ENCODE peak calls at places on chromosomes 12 and 14, in four cellular contexts. One of them, this sample, is unnamed.

GRCh38 chr12:76113800-76114757 is 29.6 kb upstream of the NAP1L1 start:
- DNase-seq in sigmoid colon: no peak
- DNase-seq in GM12878: no peak
- DNase-seq in stomach: no peak
- DNase-seq in this sample: peak

GRCh38 chr14:76995279-76996035 is 33.1 kb downstream of the IRF2BPL start:
- DNase-seq in sigmoid colon: no peak
- DNase-seq in GM12878: no peak
- DNase-seq in stomach: peak
- DNase-seq in this sample: no peak

GRCh38 chr12:97763113-97763512 is 300.5 kb downstream of the RMST start:
- DNase-seq in sigmoid colon: no peak
- DNase-seq in GM12878: no peak
- DNase-seq in stomach: no peak
- DNase-seq in this sample: no peak

GRCh38 chr12:110717037-110717436 is 25.7 kb downstream of the PPP1CC start:
- DNase-seq in sigmoid colon: no peak
- DNase-seq in GM12878: no peak
- DNase-seq in stomach: no peak
- DNase-seq in this sample: no peak

GRCh38 chr14:101564819-101565698 is 3.8 kb downstream of the DIO3 start:
- DNase-seq in sigmoid colon: no peak
- DNase-seq in GM12878: no peak
- DNase-seq in stomach: no peak
- DNase-seq in this sample: no peak

GRCh38 chr14:25765909-25766308 is 716.0 kb upstream of the STXBP6 start:
- DNase-seq in sigmoid colon: no peak
- DNase-seq in GM12878: no peak
- DNase-seq in stomach: no peak
- DNase-seq in this sample: no peak

GRCh38 chr12:124667671-124668337 is 100.4 kb upstream of the NCOR2 start:
- DNase-seq in sigmoid colon: peak
- DNase-seq in GM12878: no peak
- DNase-seq in stomach: peak
- DNase-seq in this sample: no peak

GRCh38 chr12:90987101-90987500 is 17.7 kb downstream of the EPYC start:
- DNase-seq in sigmoid colon: no peak
- DNase-seq in GM12878: no peak
- DNase-seq in stomach: no peak
- DNase-seq in this sample: no peak

GRCh38 chr12:67268335-67268895 is 743 bp upstream of the CAND1 start:
- DNase-seq in sigmoid colon: peak
- DNase-seq in GM12878: no peak
- DNase-seq in stomach: peak
- DNase-seq in this sample: peak

GRCh38 chr12:124248862-124249825 is 45.7 kb upstream of the RFLNA start:
- DNase-seq in sigmoid colon: no peak
- DNase-seq in GM12878: no peak
- DNase-seq in stomach: no peak
- DNase-seq in this sample: no peak

GRCh38 chr14:94165744-94166143 is 8.4 kb upstream of the PPP4R4 start:
- DNase-seq in sigmoid colon: no peak
- DNase-seq in GM12878: no peak
- DNase-seq in stomach: no peak
- DNase-seq in this sample: no peak

GRCh38 chr12:44774815-44775411 is 101.2 kb downstream of the NELL2 start:
- DNase-seq in sigmoid colon: no peak
- DNase-seq in GM12878: no peak
- DNase-seq in stomach: peak
- DNase-seq in this sample: no peak

GRCh38 chr12:86247871-86248270 is 8.3 kb downstream of the MGAT4C start:
- DNase-seq in sigmoid colon: no peak
- DNase-seq in GM12878: no peak
- DNase-seq in stomach: no peak
- DNase-seq in this sample: no peak

GRCh38 chr12:121803861-121804416 is at the start of gene SETD1B:
- DNase-seq in sigmoid colon: peak
- DNase-seq in GM12878: no peak
- DNase-seq in stomach: peak
- DNase-seq in this sample: no peak

GRCh38 chr12:92431146-92431545 is 271.6 kb upstream of the PLEKHG7 start:
- DNase-seq in sigmoid colon: no peak
- DNase-seq in GM12878: no peak
- DNase-seq in stomach: no peak
- DNase-seq in this sample: no peak

GRCh38 chr14:95465358-95465757 is 51.1 kb downstream of the SYNE3 start:
- DNase-seq in sigmoid colon: no peak
- DNase-seq in GM12878: no peak
- DNase-seq in stomach: no peak
- DNase-seq in this sample: no peak

GRCh38 chr12:48542300-48542928 is 17.0 kb downstream of the OR8S1 start:
- DNase-seq in sigmoid colon: no peak
- DNase-seq in GM12878: no peak
- DNase-seq in stomach: peak
- DNase-seq in this sample: no peak

GRCh38 chr14:75469606-75470237 is 41.9 kb downstream of the JDP2 start:
- DNase-seq in sigmoid colon: peak
- DNase-seq in GM12878: no peak
- DNase-seq in stomach: peak
- DNase-seq in this sample: no peak

GRCh38 chr14:106308839-106309389 is 782.5 kb downstream of the TMEM121 start:
- DNase-seq in sigmoid colon: no peak
- DNase-seq in GM12878: peak
- DNase-seq in stomach: peak
- DNase-seq in this sample: no peak

GRCh38 chr12:28961948-28962384 is 187.1 kb upstream of the FAR2 start:
- DNase-seq in sigmoid colon: no peak
- DNase-seq in GM12878: no peak
- DNase-seq in stomach: no peak
- DNase-seq in this sample: no peak

GRCh38 chr14:52043690-52044089 is 25.2 kb downstream of the NID2 start:
- DNase-seq in sigmoid colon: no peak
- DNase-seq in GM12878: no peak
- DNase-seq in stomach: peak
- DNase-seq in this sample: peak

GRCh38 chr12:33431648-33432047 is 8.0 kb downstream of the SYT10 start:
- DNase-seq in sigmoid colon: no peak
- DNase-seq in GM12878: no peak
- DNase-seq in stomach: no peak
- DNase-seq in this sample: no peak

GRCh38 chr12:106126441-106127288 is 12.1 kb downstream of the NUAK1 start:
- DNase-seq in sigmoid colon: peak
- DNase-seq in GM12878: no peak
- DNase-seq in stomach: no peak
- DNase-seq in this sample: no peak

GRCh38 chr14:95597784-95598204 is 62.9 kb downstream of the GLRX5 start:
- DNase-seq in sigmoid colon: no peak
- DNase-seq in GM12878: no peak
- DNase-seq in stomach: no peak
- DNase-seq in this sample: no peak

GRCh38 chr12:111759276-111759675 is 7.5 kb upstream of the ALDH2 start:
- DNase-seq in sigmoid colon: no peak
- DNase-seq in GM12878: no peak
- DNase-seq in stomach: no peak
- DNase-seq in this sample: no peak

GRCh38 chr12:48903982-48904411 is 21.3 kb downstream of the FKBP11 start:
- DNase-seq in sigmoid colon: peak
- DNase-seq in GM12878: peak
- DNase-seq in stomach: peak
- DNase-seq in this sample: no peak

GRCh38 chr12:22282283-22282682 is 52.2 kb downstream of the ST8SIA1 start:
- DNase-seq in sigmoid colon: no peak
- DNase-seq in GM12878: no peak
- DNase-seq in stomach: no peak
- DNase-seq in this sample: no peak

GRCh38 chr12:6745751-6746525 is 7.0 kb downstream of the MLF2 start:
- DNase-seq in sigmoid colon: no peak
- DNase-seq in GM12878: no peak
- DNase-seq in stomach: no peak
- DNase-seq in this sample: no peak

GRCh38 chr12:110079477-110080400 is 31.4 kb upstream of the C12orf76 start:
- DNase-seq in sigmoid colon: peak
- DNase-seq in GM12878: peak
- DNase-seq in stomach: peak
- DNase-seq in this sample: no peak

GRCh38 chr12:3795096-3795799 is 42.3 kb upstream of the CRACR2A start:
- DNase-seq in sigmoid colon: no peak
- DNase-seq in GM12878: no peak
- DNase-seq in stomach: no peak
- DNase-seq in this sample: no peak

GRCh38 chr14:20436363-20436755 is 393 bp upstream of the KLHL33 start:
- DNase-seq in sigmoid colon: no peak
- DNase-seq in GM12878: no peak
- DNase-seq in stomach: no peak
- DNase-seq in this sample: no peak

GRCh38 chr14:90593254-90594040 is 196.6 kb downstream of the CALM1 start:
- DNase-seq in sigmoid colon: peak
- DNase-seq in GM12878: no peak
- DNase-seq in stomach: no peak
- DNase-seq in this sample: no peak

GRCh38 chr14:61894452-61895077 is 132.3 kb downstream of the SNAPC1 start:
- DNase-seq in sigmoid colon: no peak
- DNase-seq in GM12878: no peak
- DNase-seq in stomach: peak
- DNase-seq in this sample: no peak

GRCh38 chr12:72323881-72324280 is 51.7 kb downstream of the TRHDE start:
- DNase-seq in sigmoid colon: no peak
- DNase-seq in GM12878: no peak
- DNase-seq in stomach: no peak
- DNase-seq in this sample: no peak

GRCh38 chr12:10968765-10969456 is 17.8 kb downstream of the TAS2R50 start:
- DNase-seq in sigmoid colon: no peak
- DNase-seq in GM12878: no peak
- DNase-seq in stomach: peak
- DNase-seq in this sample: no peak

GRCh38 chr12:19125325-19125724 is 4.2 kb upstream of the PLEKHA5 start:
- DNase-seq in sigmoid colon: no peak
- DNase-seq in GM12878: no peak
- DNase-seq in stomach: no peak
- DNase-seq in this sample: no peak

GRCh38 chr14:20327005-20327869 is 5.8 kb downstream of the CCNB1IP1 start:
- DNase-seq in sigmoid colon: no peak
- DNase-seq in GM12878: peak
- DNase-seq in stomach: no peak
- DNase-seq in this sample: no peak

DNA sequence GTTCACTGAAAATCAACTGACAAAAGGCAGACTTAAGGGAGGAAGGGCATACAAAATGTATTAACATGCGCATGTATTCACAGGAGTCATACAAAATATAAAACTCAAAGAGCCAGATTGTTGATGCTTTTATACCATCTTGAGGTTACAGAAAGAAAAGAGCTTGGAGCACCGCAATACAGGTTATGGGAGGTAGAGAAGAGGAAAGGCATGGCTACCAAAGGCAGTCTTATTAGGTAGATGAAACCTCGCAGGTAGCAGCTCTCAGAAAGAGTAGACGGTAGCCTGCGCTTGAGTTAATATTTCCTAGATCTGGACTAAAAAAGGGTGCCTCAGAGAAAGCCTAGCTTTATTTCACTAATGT is 69.0 kb upstream of the DHRS4 start:
- DNase-seq in sigmoid colon: no peak
- DNase-seq in GM12878: no peak
- DNase-seq in stomach: no peak
- DNase-seq in this sample: peak
- TF ChIP-seq EP300 in sigmoid colon: no peak
- TF ChIP-seq EP300 in GM12878: no peak
- TF ChIP-seq EP300 in stomach: no peak
- TF ChIP-seq EP300 in this sample: no peak

DNA sequence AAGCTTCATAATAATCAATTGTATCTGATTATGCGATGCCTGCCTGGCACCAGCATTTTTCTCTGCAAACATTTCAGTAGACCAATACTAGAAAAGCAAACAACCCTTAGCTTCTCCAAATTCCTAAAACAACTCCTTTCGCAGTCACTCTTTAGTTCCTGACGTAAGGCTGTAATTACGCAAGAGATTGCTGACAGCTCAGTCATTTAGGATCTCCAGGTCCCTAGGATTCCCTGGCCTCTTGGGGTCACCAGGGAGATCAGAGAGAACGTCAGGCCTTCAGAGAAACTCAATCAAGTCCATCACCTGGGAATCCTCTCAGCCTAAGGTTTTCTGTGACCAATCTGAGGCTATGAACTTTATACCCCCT is 390.6 kb downstream of the PAWR start:
- DNase-seq in sigmoid colon: no peak
- DNase-seq in GM12878: no peak
- DNase-seq in stomach: no peak
- DNase-seq in this sample: no peak
- TF ChIP-seq EP300 in sigmoid colon: no peak
- TF ChIP-seq EP300 in GM12878: no peak
- TF ChIP-seq EP300 in stomach: no peak
- TF ChIP-seq EP300 in this sample: no peak

GRCh38 chr14:99579077-99579836 is 24.8 kb downstream of the CCDC85C start:
- DNase-seq in sigmoid colon: no peak
- DNase-seq in GM12878: no peak
- DNase-seq in stomach: peak
- DNase-seq in this sample: no peak

GRCh38 chr14:99581371-99581770 is 22.6 kb downstream of the CCDC85C start:
- DNase-seq in sigmoid colon: no peak
- DNase-seq in GM12878: no peak
- DNase-seq in stomach: no peak
- DNase-seq in this sample: no peak

GRCh38 chr14:99581960-99582359 is 22.0 kb downstream of the CCDC85C start:
- DNase-seq in sigmoid colon: no peak
- DNase-seq in GM12878: no peak
- DNase-seq in stomach: no peak
- DNase-seq in this sample: no peak

GRCh38 chr14:99578541-99579044 is 25.4 kb downstream of the CCDC85C start:
- DNase-seq in sigmoid colon: peak
- DNase-seq in GM12878: no peak
- DNase-seq in stomach: no peak
- DNase-seq in this sample: no peak

GRCh38 chr14:99579903-99580570 is 24.0 kb downstream of the CCDC85C start:
- DNase-seq in sigmoid colon: no peak
- DNase-seq in GM12878: no peak
- DNase-seq in stomach: peak
- DNase-seq in this sample: no peak
- TF ChIP-seq EP300 in sigmoid colon: no peak
- TF ChIP-seq EP300 in GM12878: no peak
- TF ChIP-seq EP300 in stomach: no peak
- TF ChIP-seq EP300 in this sample: no peak

GRCh38 chr12:62252576-62252975 is 7.6 kb upstream of the USP15 start:
- DNase-seq in sigmoid colon: no peak
- DNase-seq in GM12878: no peak
- DNase-seq in stomach: no peak
- DNase-seq in this sample: no peak
- TF ChIP-seq EP300 in sigmoid colon: no peak
- TF ChIP-seq EP300 in GM12878: no peak
- TF ChIP-seq EP300 in stomach: no peak
- TF ChIP-seq EP300 in this sample: no peak

This sample was measured in esophagus muscularis mucosa.